ENCODE peak calls at places on chromosomes 16 and 17, in nine cellular contexts. One of them, this sample, is unnamed.

GRCh38 chr16:81445926-81446317 is 1.3 kb downstream of the CMIP start:
- DNase-seq in tibial nerve: no peak
- DNase-seq in HS-5: no peak
- DNase-seq in GM10248: no peak
- DNase-seq in GM23248: peak
- DNase-seq in stimulated activated CD4-positive, alpha-beta T cell treated with anti-CD3 and anti-CD28 coated beads, Interleukin-4, amount 100 ng/mL, for 24 hours: no peak
- DNase-seq in Ammon's horn: peak
- DNase-seq in effector memory CD4-positive, alpha-beta T cell: no peak
- DNase-seq in T-helper 2 cell: no peak
- DNase-seq in this sample: no peak

GRCh38 chr16:11446566-11447119 is 101.4 kb downstream of the RMI2 start:
- DNase-seq in tibial nerve: no peak
- DNase-seq in HS-5: no peak
- DNase-seq in GM10248: no peak
- DNase-seq in GM23248: no peak
- DNase-seq in stimulated activated CD4-positive, alpha-beta T cell treated with anti-CD3 and anti-CD28 coated beads, Interleukin-4, amount 100 ng/mL, for 24 hours: no peak
- DNase-seq in Ammon's horn: no peak
- DNase-seq in effector memory CD4-positive, alpha-beta T cell: no peak
- DNase-seq in T-helper 2 cell: no peak
- DNase-seq in this sample: no peak

GRCh38 chr16:68197250-68197649 is 38.7 kb downstream of the ESRP2 start:
- DNase-seq in tibial nerve: no peak
- DNase-seq in HS-5: no peak
- DNase-seq in GM10248: no peak
- DNase-seq in GM23248: peak
- DNase-seq in stimulated activated CD4-positive, alpha-beta T cell treated with anti-CD3 and anti-CD28 coated beads, Interleukin-4, amount 100 ng/mL, for 24 hours: no peak
- DNase-seq in Ammon's horn: no peak
- DNase-seq in effector memory CD4-positive, alpha-beta T cell: no peak
- DNase-seq in T-helper 2 cell: no peak
- DNase-seq in this sample: peak

GRCh38 chr17:4483012-4483840 is 15.5 kb upstream of the SPNS2 start:
- DNase-seq in tibial nerve: no peak
- DNase-seq in HS-5: peak
- DNase-seq in GM10248: no peak
- DNase-seq in GM23248: no peak
- DNase-seq in stimulated activated CD4-positive, alpha-beta T cell treated with anti-CD3 and anti-CD28 coated beads, Interleukin-4, amount 100 ng/mL, for 24 hours: no peak
- DNase-seq in Ammon's horn: no peak
- DNase-seq in effector memory CD4-positive, alpha-beta T cell: no peak
- DNase-seq in T-helper 2 cell: no peak
- DNase-seq in this sample: no peak

GRCh38 chr16:90032664-90033346 is 13.5 kb upstream of the DBNDD1 start:
- DNase-seq in tibial nerve: no peak
- DNase-seq in HS-5: no peak
- DNase-seq in GM10248: no peak
- DNase-seq in GM23248: peak
- DNase-seq in stimulated activated CD4-positive, alpha-beta T cell treated with anti-CD3 and anti-CD28 coated beads, Interleukin-4, amount 100 ng/mL, for 24 hours: no peak
- DNase-seq in Ammon's horn: no peak
- DNase-seq in effector memory CD4-positive, alpha-beta T cell: no peak
- DNase-seq in T-helper 2 cell: no peak
- DNase-seq in this sample: peak

GRCh38 chr16:8736123-8736680 is 61.2 kb downstream of the TMEM186 start:
- DNase-seq in tibial nerve: no peak
- DNase-seq in HS-5: no peak
- DNase-seq in GM10248: no peak
- DNase-seq in GM23248: no peak
- DNase-seq in stimulated activated CD4-positive, alpha-beta T cell treated with anti-CD3 and anti-CD28 coated beads, Interleukin-4, amount 100 ng/mL, for 24 hours: no peak
- DNase-seq in Ammon's horn: no peak
- DNase-seq in effector memory CD4-positive, alpha-beta T cell: no peak
- DNase-seq in T-helper 2 cell: no peak
- DNase-seq in this sample: no peak

GRCh38 chr17:78946131-78946530 is 20.9 kb upstream of the TIMP2 start:
- DNase-seq in tibial nerve: no peak
- DNase-seq in HS-5: no peak
- DNase-seq in GM10248: no peak
- DNase-seq in GM23248: no peak
- DNase-seq in stimulated activated CD4-positive, alpha-beta T cell treated with anti-CD3 and anti-CD28 coated beads, Interleukin-4, amount 100 ng/mL, for 24 hours: no peak
- DNase-seq in Ammon's horn: no peak
- DNase-seq in effector memory CD4-positive, alpha-beta T cell: no peak
- DNase-seq in T-helper 2 cell: no peak
- DNase-seq in this sample: no peak

GRCh38 chr16:1964046-1964505 is 550 bp downstream of the RPS2 start:
- DNase-seq in tibial nerve: no peak
- DNase-seq in HS-5: no peak
- DNase-seq in GM10248: no peak
- DNase-seq in GM23248: peak
- DNase-seq in stimulated activated CD4-positive, alpha-beta T cell treated with anti-CD3 and anti-CD28 coated beads, Interleukin-4, amount 100 ng/mL, for 24 hours: peak
- DNase-seq in Ammon's horn: no peak
- DNase-seq in effector memory CD4-positive, alpha-beta T cell: no peak
- DNase-seq in T-helper 2 cell: peak
- DNase-seq in this sample: no peak

GRCh38 chr17:20994779-20995149 is 48.0 kb downstream of the USP22 start:
- DNase-seq in tibial nerve: no peak
- DNase-seq in HS-5: no peak
- DNase-seq in GM10248: no peak
- DNase-seq in GM23248: no peak
- DNase-seq in stimulated activated CD4-positive, alpha-beta T cell treated with anti-CD3 and anti-CD28 coated beads, Interleukin-4, amount 100 ng/mL, for 24 hours: no peak
- DNase-seq in Ammon's horn: no peak
- DNase-seq in effector memory CD4-positive, alpha-beta T cell: no peak
- DNase-seq in T-helper 2 cell: no peak
- DNase-seq in this sample: no peak

This sample was measured in fibroblast of mammary gland.